ENCODE peak calls at places on chromosomes 11 and 22, in nine cellular contexts. One of them, this sample, is unnamed.

GRCh38 chr11:102761646-102762238 is 18.7 kb downstream of the MMP10 start:
- DNase-seq in HAP-1: no peak
- DNase-seq in GM12865: no peak
- DNase-seq in GM04503: peak; percentile 34
- DNase-seq in memory B cell: no peak
- DNase-seq in stimulated activated CD4-positive, alpha-beta T cell treated with anti-CD3 and anti-CD28 coated beads, Interleukin-15, amount 100 ng/mL, for 24 hours: no peak
- DNase-seq in AML-193: no peak
- DNase-seq in C1 segment of cervical spinal cord: no peak
- DNase-seq in effector memory CD8-positive, alpha-beta T cell: no peak
- DNase-seq in this sample: no peak

GRCh38 chr11:76102772-76103171 is 103.5 kb downstream of the WNT11 start:
- DNase-seq in HAP-1: no peak
- DNase-seq in GM12865: no peak
- DNase-seq in GM04503: no peak
- DNase-seq in memory B cell: no peak
- DNase-seq in stimulated activated CD4-positive, alpha-beta T cell treated with anti-CD3 and anti-CD28 coated beads, Interleukin-15, amount 100 ng/mL, for 24 hours: no peak
- DNase-seq in AML-193: no peak
- DNase-seq in C1 segment of cervical spinal cord: no peak
- DNase-seq in effector memory CD8-positive, alpha-beta T cell: no peak
- DNase-seq in this sample: no peak

GRCh38 chr11:128701086-128701485 is 7.2 kb downstream of the FLI1 start:
- DNase-seq in HAP-1: no peak
- DNase-seq in GM12865: no peak
- DNase-seq in GM04503: peak; percentile 42
- DNase-seq in memory B cell: no peak
- DNase-seq in stimulated activated CD4-positive, alpha-beta T cell treated with anti-CD3 and anti-CD28 coated beads, Interleukin-15, amount 100 ng/mL, for 24 hours: no peak
- DNase-seq in AML-193: peak; percentile 13
- DNase-seq in C1 segment of cervical spinal cord: no peak
- DNase-seq in effector memory CD8-positive, alpha-beta T cell: no peak
- DNase-seq in this sample: no peak

GRCh38 chr22:29621761-29622526 is 18.5 kb downstream of the NF2 start:
- DNase-seq in HAP-1: no peak
- DNase-seq in GM12865: no peak
- DNase-seq in GM04503: peak; percentile 95
- DNase-seq in memory B cell: no peak
- DNase-seq in stimulated activated CD4-positive, alpha-beta T cell treated with anti-CD3 and anti-CD28 coated beads, Interleukin-15, amount 100 ng/mL, for 24 hours: no peak
- DNase-seq in AML-193: no peak
- DNase-seq in C1 segment of cervical spinal cord: no peak
- DNase-seq in effector memory CD8-positive, alpha-beta T cell: no peak
- DNase-seq in this sample: no peak

GRCh38 chr11:77879218-77879617 is 58.3 kb downstream of the AAMDC start:
- DNase-seq in HAP-1: no peak
- DNase-seq in GM12865: peak; percentile 67
- DNase-seq in GM04503: no peak
- DNase-seq in memory B cell: no peak
- DNase-seq in stimulated activated CD4-positive, alpha-beta T cell treated with anti-CD3 and anti-CD28 coated beads, Interleukin-15, amount 100 ng/mL, for 24 hours: no peak
- DNase-seq in AML-193: no peak
- DNase-seq in C1 segment of cervical spinal cord: no peak
- DNase-seq in effector memory CD8-positive, alpha-beta T cell: no peak
- DNase-seq in this sample: peak; percentile 28

GRCh38 chr11:85672111-85672875 is 7.4 kb upstream of the CREBZF start:
- DNase-seq in HAP-1: no peak
- DNase-seq in GM12865: no peak
- DNase-seq in GM04503: no peak
- DNase-seq in memory B cell: no peak
- DNase-seq in stimulated activated CD4-positive, alpha-beta T cell treated with anti-CD3 and anti-CD28 coated beads, Interleukin-15, amount 100 ng/mL, for 24 hours: no peak
- DNase-seq in AML-193: no peak
- DNase-seq in C1 segment of cervical spinal cord: no peak
- DNase-seq in effector memory CD8-positive, alpha-beta T cell: no peak
- DNase-seq in this sample: no peak

GRCh38 chr22:37215890-37216289 is 3.6 kb upstream of the SSTR3 start:
- DNase-seq in HAP-1: no peak
- DNase-seq in GM12865: peak; percentile 68
- DNase-seq in GM04503: no peak
- DNase-seq in memory B cell: no peak
- DNase-seq in stimulated activated CD4-positive, alpha-beta T cell treated with anti-CD3 and anti-CD28 coated beads, Interleukin-15, amount 100 ng/mL, for 24 hours: no peak
- DNase-seq in AML-193: no peak
- DNase-seq in C1 segment of cervical spinal cord: no peak
- DNase-seq in effector memory CD8-positive, alpha-beta T cell: no peak
- DNase-seq in this sample: no peak

GRCh38 chr22:37244114-37244921 is at the start of gene RAC2:
- DNase-seq in HAP-1: peak; percentile 71
- DNase-seq in GM12865: peak; percentile 95
- DNase-seq in GM04503: no peak
- DNase-seq in memory B cell: peak; percentile 74
- DNase-seq in stimulated activated CD4-positive, alpha-beta T cell treated with anti-CD3 and anti-CD28 coated beads, Interleukin-15, amount 100 ng/mL, for 24 hours: peak; percentile 97
- DNase-seq in AML-193: peak; percentile 90
- DNase-seq in C1 segment of cervical spinal cord: peak; percentile 5
- DNase-seq in effector memory CD8-positive, alpha-beta T cell: peak; percentile 69
- DNase-seq in this sample: peak; percentile 80

GRCh38 chr11:35005156-35005780 is 88.8 kb downstream of the PDHX start:
- DNase-seq in HAP-1: no peak
- DNase-seq in GM12865: no peak
- DNase-seq in GM04503: no peak
- DNase-seq in memory B cell: no peak
- DNase-seq in stimulated activated CD4-positive, alpha-beta T cell treated with anti-CD3 and anti-CD28 coated beads, Interleukin-15, amount 100 ng/mL, for 24 hours: no peak
- DNase-seq in AML-193: no peak
- DNase-seq in C1 segment of cervical spinal cord: no peak
- DNase-seq in effector memory CD8-positive, alpha-beta T cell: no peak
- DNase-seq in this sample: no peak

GRCh38 chr11:37512156-37512780 is 914.2 kb upstream of the RAG2 start:
- DNase-seq in HAP-1: no peak
- DNase-seq in GM12865: no peak
- DNase-seq in GM04503: no peak
- DNase-seq in memory B cell: no peak
- DNase-seq in stimulated activated CD4-positive, alpha-beta T cell treated with anti-CD3 and anti-CD28 coated beads, Interleukin-15, amount 100 ng/mL, for 24 hours: no peak
- DNase-seq in AML-193: no peak
- DNase-seq in C1 segment of cervical spinal cord: no peak
- DNase-seq in effector memory CD8-positive, alpha-beta T cell: no peak
- DNase-seq in this sample: no peak

GRCh38 chr22:40746428-40747220 is 67.3 kb downstream of the MCHR1 start:
- DNase-seq in HAP-1: no peak
- DNase-seq in GM12865: no peak
- DNase-seq in GM04503: no peak
- DNase-seq in memory B cell: no peak
- DNase-seq in stimulated activated CD4-positive, alpha-beta T cell treated with anti-CD3 and anti-CD28 coated beads, Interleukin-15, amount 100 ng/mL, for 24 hours: no peak
- DNase-seq in AML-193: no peak
- DNase-seq in C1 segment of cervical spinal cord: no peak
- DNase-seq in effector memory CD8-positive, alpha-beta T cell: no peak
- DNase-seq in this sample: no peak

GRCh38 chr22:27671413-27671721 is 130.2 kb downstream of the MN1 start:
- DNase-seq in HAP-1: no peak
- DNase-seq in GM12865: no peak
- DNase-seq in GM04503: no peak
- DNase-seq in memory B cell: no peak
- DNase-seq in stimulated activated CD4-positive, alpha-beta T cell treated with anti-CD3 and anti-CD28 coated beads, Interleukin-15, amount 100 ng/mL, for 24 hours: no peak
- DNase-seq in AML-193: no peak
- DNase-seq in C1 segment of cervical spinal cord: no peak
- DNase-seq in effector memory CD8-positive, alpha-beta T cell: no peak
- DNase-seq in this sample: no peak

GRCh38 chr11:122696662-122697061 is 41.1 kb downstream of the UBASH3B start:
- DNase-seq in HAP-1: no peak
- DNase-seq in GM12865: peak; percentile 33
- DNase-seq in GM04503: no peak
- DNase-seq in memory B cell: no peak
- DNase-seq in stimulated activated CD4-positive, alpha-beta T cell treated with anti-CD3 and anti-CD28 coated beads, Interleukin-15, amount 100 ng/mL, for 24 hours: peak; percentile 78
- DNase-seq in AML-193: no peak
- DNase-seq in C1 segment of cervical spinal cord: no peak
- DNase-seq in effector memory CD8-positive, alpha-beta T cell: peak; percentile 53
- DNase-seq in this sample: peak; percentile 75

GRCh38 chr22:38707346-38707745 is 1.6 kb downstream of the GTPBP1 start:
- DNase-seq in HAP-1: no peak
- DNase-seq in GM12865: peak; percentile 33
- DNase-seq in GM04503: no peak
- DNase-seq in memory B cell: no peak
- DNase-seq in stimulated activated CD4-positive, alpha-beta T cell treated with anti-CD3 and anti-CD28 coated beads, Interleukin-15, amount 100 ng/mL, for 24 hours: no peak
- DNase-seq in AML-193: peak; percentile 24
- DNase-seq in C1 segment of cervical spinal cord: no peak
- DNase-seq in effector memory CD8-positive, alpha-beta T cell: no peak
- DNase-seq in this sample: peak; percentile 29

GRCh38 chr11:61814242-61814957 is 2.4 kb downstream of the FADS1 start:
- DNase-seq in HAP-1: peak; percentile 57
- DNase-seq in GM12865: peak; percentile 75
- DNase-seq in GM04503: no peak
- DNase-seq in memory B cell: no peak
- DNase-seq in stimulated activated CD4-positive, alpha-beta T cell treated with anti-CD3 and anti-CD28 coated beads, Interleukin-15, amount 100 ng/mL, for 24 hours: no peak
- DNase-seq in AML-193: no peak
- DNase-seq in C1 segment of cervical spinal cord: no peak
- DNase-seq in effector memory CD8-positive, alpha-beta T cell: no peak
- DNase-seq in this sample: no peak

GRCh38 chr11:84316866-84317560 is 1030.8 kb upstream of the CCDC90B start:
- DNase-seq in HAP-1: no peak
- DNase-seq in GM12865: no peak
- DNase-seq in GM04503: peak; percentile 6
- DNase-seq in memory B cell: no peak
- DNase-seq in stimulated activated CD4-positive, alpha-beta T cell treated with anti-CD3 and anti-CD28 coated beads, Interleukin-15, amount 100 ng/mL, for 24 hours: no peak
- DNase-seq in AML-193: no peak
- DNase-seq in C1 segment of cervical spinal cord: peak; percentile 2
- DNase-seq in effector memory CD8-positive, alpha-beta T cell: no peak
- DNase-seq in this sample: no peak

GRCh38 chr11:113534625-113535024 is 59.4 kb upstream of the DRD2 start:
- DNase-seq in HAP-1: no peak
- DNase-seq in GM12865: no peak
- DNase-seq in GM04503: no peak
- DNase-seq in memory B cell: no peak
- DNase-seq in stimulated activated CD4-positive, alpha-beta T cell treated with anti-CD3 and anti-CD28 coated beads, Interleukin-15, amount 100 ng/mL, for 24 hours: no peak
- DNase-seq in AML-193: no peak
- DNase-seq in C1 segment of cervical spinal cord: no peak
- DNase-seq in effector memory CD8-positive, alpha-beta T cell: no peak
- DNase-seq in this sample: no peak

GRCh38 chr11:119483341-119483880 is 60.4 kb upstream of the THY1 start:
- DNase-seq in HAP-1: no peak
- DNase-seq in GM12865: no peak
- DNase-seq in GM04503: no peak
- DNase-seq in memory B cell: no peak
- DNase-seq in stimulated activated CD4-positive, alpha-beta T cell treated with anti-CD3 and anti-CD28 coated beads, Interleukin-15, amount 100 ng/mL, for 24 hours: no peak
- DNase-seq in AML-193: no peak
- DNase-seq in C1 segment of cervical spinal cord: no peak
- DNase-seq in effector memory CD8-positive, alpha-beta T cell: no peak
- DNase-seq in this sample: no peak

GRCh38 chr11:117972589-117973445 is 13.4 kb upstream of the IL10RA start:
- DNase-seq in HAP-1: no peak
- DNase-seq in GM12865: no peak
- DNase-seq in GM04503: no peak
- DNase-seq in memory B cell: no peak
- DNase-seq in stimulated activated CD4-positive, alpha-beta T cell treated with anti-CD3 and anti-CD28 coated beads, Interleukin-15, amount 100 ng/mL, for 24 hours: no peak
- DNase-seq in AML-193: no peak
- DNase-seq in C1 segment of cervical spinal cord: no peak
- DNase-seq in effector memory CD8-positive, alpha-beta T cell: no peak
- DNase-seq in this sample: no peak

GRCh38 chr11:69700278-69701140 is 3.3 kb downstream of the FGF19 start:
- DNase-seq in HAP-1: peak; percentile 76
- DNase-seq in GM12865: no peak
- DNase-seq in GM04503: no peak
- DNase-seq in memory B cell: no peak
- DNase-seq in stimulated activated CD4-positive, alpha-beta T cell treated with anti-CD3 and anti-CD28 coated beads, Interleukin-15, amount 100 ng/mL, for 24 hours: no peak
- DNase-seq in AML-193: no peak
- DNase-seq in C1 segment of cervical spinal cord: peak; percentile 45
- DNase-seq in effector memory CD8-positive, alpha-beta T cell: no peak
- DNase-seq in this sample: no peak

GRCh38 chr11:85627332-85627997 is at the start of gene DLG2:
- DNase-seq in HAP-1: peak; percentile 25
- DNase-seq in GM12865: peak; percentile 23
- DNase-seq in GM04503: no peak
- DNase-seq in memory B cell: no peak
- DNase-seq in stimulated activated CD4-positive, alpha-beta T cell treated with anti-CD3 and anti-CD28 coated beads, Interleukin-15, amount 100 ng/mL, for 24 hours: no peak
- DNase-seq in AML-193: peak; percentile 26
- DNase-seq in C1 segment of cervical spinal cord: peak; percentile 30
- DNase-seq in effector memory CD8-positive, alpha-beta T cell: peak; percentile 3
- DNase-seq in this sample: peak; percentile 6

GRCh38 chr11:2673871-2674471 is 25.8 kb downstream of the KCNQ1OT1 start:
- DNase-seq in HAP-1: peak; percentile 3
- DNase-seq in GM12865: no peak
- DNase-seq in GM04503: no peak
- DNase-seq in memory B cell: no peak
- DNase-seq in stimulated activated CD4-positive, alpha-beta T cell treated with anti-CD3 and anti-CD28 coated beads, Interleukin-15, amount 100 ng/mL, for 24 hours: no peak
- DNase-seq in AML-193: no peak
- DNase-seq in C1 segment of cervical spinal cord: no peak
- DNase-seq in effector memory CD8-positive, alpha-beta T cell: no peak
- DNase-seq in this sample: no peak

GRCh38 chr11:123365955-123366354 is 64.1 kb upstream of the GRAMD1B start:
- DNase-seq in HAP-1: no peak
- DNase-seq in GM12865: no peak
- DNase-seq in GM04503: no peak
- DNase-seq in memory B cell: no peak
- DNase-seq in stimulated activated CD4-positive, alpha-beta T cell treated with anti-CD3 and anti-CD28 coated beads, Interleukin-15, amount 100 ng/mL, for 24 hours: no peak
- DNase-seq in AML-193: no peak
- DNase-seq in C1 segment of cervical spinal cord: no peak
- DNase-seq in effector memory CD8-positive, alpha-beta T cell: no peak
- DNase-seq in this sample: no peak

GRCh38 chr11:116580828-116581227 is 192.0 kb downstream of the BUD13 start:
- DNase-seq in HAP-1: peak; percentile 33
- DNase-seq in GM12865: no peak
- DNase-seq in GM04503: no peak
- DNase-seq in memory B cell: no peak
- DNase-seq in stimulated activated CD4-positive, alpha-beta T cell treated with anti-CD3 and anti-CD28 coated beads, Interleukin-15, amount 100 ng/mL, for 24 hours: no peak
- DNase-seq in AML-193: no peak
- DNase-seq in C1 segment of cervical spinal cord: no peak
- DNase-seq in effector memory CD8-positive, alpha-beta T cell: no peak
- DNase-seq in this sample: no peak

GRCh38 chr11:13970986-13971385 is 8.5 kb downstream of the SPON1 start:
- DNase-seq in HAP-1: no peak
- DNase-seq in GM12865: peak; percentile 10
- DNase-seq in GM04503: no peak
- DNase-seq in memory B cell: no peak
- DNase-seq in stimulated activated CD4-positive, alpha-beta T cell treated with anti-CD3 and anti-CD28 coated beads, Interleukin-15, amount 100 ng/mL, for 24 hours: peak; percentile 14
- DNase-seq in AML-193: no peak
- DNase-seq in C1 segment of cervical spinal cord: no peak
- DNase-seq in effector memory CD8-positive, alpha-beta T cell: no peak
- DNase-seq in this sample: no peak

GRCh38 chr11:16960250-16960649 is 54.0 kb downstream of the PLEKHA7 start:
- DNase-seq in HAP-1: no peak
- DNase-seq in GM12865: no peak
- DNase-seq in GM04503: no peak
- DNase-seq in memory B cell: no peak
- DNase-seq in stimulated activated CD4-positive, alpha-beta T cell treated with anti-CD3 and anti-CD28 coated beads, Interleukin-15, amount 100 ng/mL, for 24 hours: no peak
- DNase-seq in AML-193: no peak
- DNase-seq in C1 segment of cervical spinal cord: no peak
- DNase-seq in effector memory CD8-positive, alpha-beta T cell: no peak
- DNase-seq in this sample: no peak

GRCh38 chr11:128171496-128171895 is 415.9 kb downstream of the ETS1 start:
- DNase-seq in HAP-1: no peak
- DNase-seq in GM12865: no peak
- DNase-seq in GM04503: no peak
- DNase-seq in memory B cell: no peak
- DNase-seq in stimulated activated CD4-positive, alpha-beta T cell treated with anti-CD3 and anti-CD28 coated beads, Interleukin-15, amount 100 ng/mL, for 24 hours: no peak
- DNase-seq in AML-193: no peak
- DNase-seq in C1 segment of cervical spinal cord: no peak
- DNase-seq in effector memory CD8-positive, alpha-beta T cell: no peak
- DNase-seq in this sample: no peak

GRCh38 chr11:67313125-67313890 is 10.0 kb downstream of the SSH3 start:
- DNase-seq in HAP-1: no peak
- DNase-seq in GM12865: no peak
- DNase-seq in GM04503: no peak
- DNase-seq in memory B cell: no peak
- DNase-seq in stimulated activated CD4-positive, alpha-beta T cell treated with anti-CD3 and anti-CD28 coated beads, Interleukin-15, amount 100 ng/mL, for 24 hours: no peak
- DNase-seq in AML-193: no peak
- DNase-seq in C1 segment of cervical spinal cord: no peak
- DNase-seq in effector memory CD8-positive, alpha-beta T cell: no peak
- DNase-seq in this sample: no peak

This sample was measured in GM20000.